ENCODE peak calls at places on chromosomes 13 and 19, in six cellular contexts. C is HepG2, M is K562, U is SK-N-SH, T is GM12878, Y is HCT116. V is an unnamed sample.
A peak's percentile ranks its signal among the peaks of the same experiment; 100 is the strongest.

GRCh38 chr13:27636624-27637288 is 15.1 kb downstream of the POLR1D start:
- DNase-seq in C (no peak), M (no peak), U (no peak), T (no peak), Y (no peak), V (no peak)

GRCh38 chr19:45423589-45424190 is at the start of gene ERCC1:
- DNase-seq in C (peak; percentile 96), M (peak; percentile 98), U (peak; percentile 98), T (peak; percentile 89), Y (peak; percentile 96), V (peak; percentile 85)

GRCh38 chr19:16714702-16715294 is 4.8 kb upstream of the NWD1 start:
- DNase-seq in C (peak; percentile 24), M (peak; percentile 81), U (peak; percentile 68), T (peak; percentile 20), Y (peak; percentile 48), V (peak; percentile 73)

GRCh38 chr13:96710166-96710866 is 284.0 kb downstream of the OXGR1 start:
- DNase-seq in C (no peak), M (no peak), U (no peak), T (no peak), Y (no peak), V (no peak)

GRCh38 chr13:82467626-82468025 is 1414.6 kb downstream of the SLITRK1 start:
- DNase-seq in C (no peak), M (no peak), U (no peak), T (no peak), Y (no peak), V (no peak)

GRCh38 chr19:35908977-35909683 is 1.0 kb upstream of the TYROBP start:
- DNase-seq in C (no peak), M (peak; percentile 39), U (no peak), T (no peak), Y (no peak), V (no peak)

GRCh38 chr13:113770441-113770840 is 11.4 kb downstream of the TMEM255B start:
- DNase-seq in C (no peak), M (no peak), U (no peak), T (no peak), Y (no peak), V (no peak)

GRCh38 chr13:89061821-89062220 is 1390.7 kb downstream of the SLITRK5 start:
- DNase-seq in C (peak; percentile 65), M (no peak), U (no peak), T (no peak), Y (no peak), V (no peak)

GRCh38 chr19:50718255-50719118 is 1.1 kb downstream of the SHANK1 start:
- DNase-seq in C (no peak), M (peak; percentile 61), U (peak; percentile 85), T (no peak), Y (no peak), V (no peak)
- TF ChIP-seq JUND in C (no peak), M (no peak), U (no peak), T (no peak), Y (no peak), V (no peak)

DNA sequence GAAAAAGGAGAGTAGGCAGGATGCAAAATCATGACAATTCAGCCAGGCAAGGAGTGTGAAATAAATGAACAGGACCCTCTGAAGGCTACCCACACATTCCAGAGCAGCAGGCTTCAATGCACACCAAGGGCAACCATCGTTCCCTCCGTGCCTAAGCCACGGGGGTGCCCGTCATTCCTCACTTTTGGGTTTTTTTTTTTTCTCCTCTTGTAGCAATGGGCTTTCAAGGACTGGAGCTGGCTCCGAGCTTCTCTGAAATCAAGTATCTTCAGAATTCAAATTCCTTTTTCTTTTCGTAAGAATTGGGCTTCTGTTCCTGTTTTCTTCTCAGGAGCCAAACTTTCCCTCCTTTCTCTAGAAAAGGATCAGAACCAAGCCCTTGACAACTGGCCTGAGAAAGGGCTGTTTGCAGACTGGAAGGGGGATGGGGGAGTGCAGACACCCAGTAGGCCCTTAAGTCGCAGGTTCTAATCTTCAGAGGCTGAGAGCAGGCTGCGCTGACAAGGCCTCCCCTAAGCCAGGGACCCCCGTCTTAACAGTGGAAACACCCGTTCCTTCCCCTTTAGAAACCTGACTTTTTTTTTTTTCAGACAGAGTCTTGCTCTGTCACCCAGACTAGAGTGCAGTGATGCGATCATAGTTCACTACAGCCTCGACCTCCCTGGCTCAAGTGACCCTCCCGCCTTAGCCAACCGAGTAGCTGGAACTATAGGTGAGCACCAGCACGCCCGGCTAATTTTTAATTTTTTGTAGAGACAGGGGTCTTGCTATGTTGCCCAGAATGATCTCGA is 51.7 kb downstream of the RFX2 start:
- DNase-seq in C (no peak), M (no peak), U (no peak), T (no peak), Y (no peak), V (no peak)
- TF ChIP-seq JUND in C (no peak), M (no peak), U (no peak), T (no peak), Y (no peak), V (no peak)

GRCh38 chr13:44874886-44875630 is 114.2 kb downstream of the NUFIP1 start:
- DNase-seq in C (no peak), M (no peak), U (no peak), T (no peak), Y (no peak), V (no peak)
- TF ChIP-seq JUND in C (no peak), M (no peak), U (no peak), T (no peak), Y (no peak), V (no peak)

GRCh38 chr19:15283141-15283885 is 49.0 kb downstream of the BRD4 start:
- DNase-seq in C (no peak), M (no peak), U (no peak), T (no peak), Y (no peak), V (no peak)
- TF ChIP-seq JUND in C (no peak), M (no peak), U (no peak), T (no peak), Y (no peak), V (no peak)

GRCh38 chr19:42290523-42291436 is 11.2 kb upstream of the PRR19 start:
- DNase-seq in C (peak; percentile 61), M (peak; percentile 58), U (peak; percentile 88), T (no peak), Y (no peak), V (no peak)
- TF ChIP-seq JUND in C (no peak), M (no peak), U (no peak), T (no peak), Y (no peak), V (no peak)